ENCODE peak calls at places on chromosome 4, in six cellular contexts. U, P, C, A, G and E are unnamed samples.

GRCh38 chr4:8912506-8912905 is 40.9 kb upstream of the HMX1 start:
- DNase-seq in U (peak), P (peak), C (no peak), A (no peak), G (peak), E (no peak)

GRCh38 chr4:89681219-89681618 is 155.7 kb downstream of the SNCA start:
- DNase-seq in U (no peak), P (no peak), C (no peak), A (no peak), G (no peak), E (no peak)

GRCh38 chr4:53987761-53988171 is 76.6 kb downstream of the CHIC2 start:
- DNase-seq in U (no peak), P (no peak), C (peak), A (peak), G (no peak), E (peak)

GRCh38 chr4:8318509-8318908 is 49.0 kb downstream of the HTRA3 start:
- DNase-seq in U (peak), P (peak), C (no peak), A (no peak), G (peak), E (no peak)

GRCh38 chr4:157804169-157804543 is 368.7 kb downstream of the GASK1B start:
- DNase-seq in U (no peak), P (no peak), C (no peak), A (no peak), G (no peak), E (no peak)

GRCh38 chr4:86838141-86838540 is 11.0 kb downstream of the SLC10A6 start:
- DNase-seq in U (no peak), P (no peak), C (no peak), A (no peak), G (no peak), E (no peak)

GRCh38 chr4:118352843-118353373 is at the start of gene PRSS12:
- DNase-seq in U (no peak), P (peak), C (peak), A (peak), G (peak), E (peak)

GRCh38 chr4:89283226-89283974 is 24.2 kb downstream of the GPRIN3 start:
- DNase-seq in U (no peak), P (no peak), C (peak), A (no peak), G (no peak), E (peak)

GRCh38 chr4:119211856-119212250 is 660 bp upstream of the USP53 start:
- DNase-seq in U (no peak), P (no peak), C (no peak), A (no peak), G (no peak), E (no peak)

GRCh38 chr4:87896020-87896621 is 63.4 kb downstream of the MEPE start:
- DNase-seq in U (peak), P (no peak), C (peak), A (peak), G (peak), E (peak)

GRCh38 chr4:10296730-10297129 is 160.5 kb downstream of the ZNF518B start:
- DNase-seq in U (no peak), P (peak), C (peak), A (no peak), G (peak), E (no peak)

GRCh38 chr4:10983885-10984284 is 299.3 kb upstream of the CLNK start:
- DNase-seq in U (no peak), P (no peak), C (no peak), A (no peak), G (no peak), E (no peak)

GRCh38 chr4:78829296-78829695 is 53.1 kb downstream of the BMP2K start:
- DNase-seq in U (no peak), P (no peak), C (no peak), A (peak), G (no peak), E (peak)

GRCh38 chr4:101823864-101824263 is 33.3 kb downstream of the BANK1 start:
- DNase-seq in U (no peak), P (no peak), C (no peak), A (no peak), G (no peak), E (no peak)

GRCh38 chr4:113809313-113809712 is 47.8 kb upstream of the CAMK2D start:
- DNase-seq in U (peak), P (no peak), C (peak), A (peak), G (peak), E (peak)

GRCh38 chr4:85370400-85371032 is 104.4 kb upstream of the ARHGAP24 start:
- DNase-seq in U (no peak), P (peak), C (peak), A (peak), G (peak), E (peak)

GRCh38 chr4:102217775-102218174 is 127.5 kb downstream of the SLC39A8 start:
- DNase-seq in U (no peak), P (no peak), C (no peak), A (no peak), G (no peak), E (no peak)

DNA sequence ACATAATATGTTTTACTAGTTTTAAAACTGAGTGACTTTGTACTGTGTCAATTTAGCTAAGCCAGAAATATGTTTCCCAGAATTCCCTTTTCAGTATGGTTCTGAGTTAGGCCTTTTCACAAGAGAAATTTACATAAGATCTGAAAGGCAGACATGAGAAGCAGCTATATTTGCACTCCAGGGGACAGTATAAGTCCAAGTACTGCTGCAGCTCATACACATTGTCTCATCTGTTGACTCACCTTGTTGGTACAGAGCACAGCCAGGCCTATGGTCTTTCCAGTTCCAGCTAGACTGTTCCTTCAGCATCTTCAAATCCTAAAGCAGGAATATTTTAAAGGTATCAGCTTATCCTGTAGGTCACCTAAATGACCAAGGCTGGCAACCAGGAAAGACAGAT is 53.5 kb downstream of the BMP3 start:
- DNase-seq in U (no peak), P (no peak), C (peak), A (peak), G (no peak), E (peak)
- TF ChIP-seq CTCF in U (no peak), P (no peak), C (peak), A (peak), G (no peak), E (peak)

DNA sequence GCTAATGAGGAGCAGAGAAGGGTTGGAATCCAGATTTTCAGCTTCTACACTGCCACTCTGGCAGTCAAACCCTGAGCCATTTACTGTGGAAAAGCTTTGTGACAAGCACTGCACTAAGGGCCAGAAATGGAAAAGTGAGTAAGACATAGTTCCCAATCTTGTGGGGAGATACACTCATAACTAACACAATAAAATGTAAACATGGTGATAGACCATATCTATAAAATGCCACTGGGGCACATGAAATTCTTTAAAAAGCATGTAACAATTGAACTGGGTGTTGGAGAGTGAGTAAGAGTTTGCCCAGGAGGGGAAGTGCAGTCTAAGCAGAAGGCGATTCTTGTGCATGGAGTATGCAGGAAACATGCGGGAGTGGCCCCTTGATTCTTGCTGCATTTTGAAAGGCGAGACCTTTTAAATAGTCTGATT is 32.0 kb upstream of the ANXA5 start:
- DNase-seq in U (no peak), P (no peak), C (peak), A (peak), G (no peak), E (peak)
- H3K4me3 ChIP-seq in U (no peak), P (no peak), C (no peak), A (no peak), G (no peak), E (no peak)

DNA sequence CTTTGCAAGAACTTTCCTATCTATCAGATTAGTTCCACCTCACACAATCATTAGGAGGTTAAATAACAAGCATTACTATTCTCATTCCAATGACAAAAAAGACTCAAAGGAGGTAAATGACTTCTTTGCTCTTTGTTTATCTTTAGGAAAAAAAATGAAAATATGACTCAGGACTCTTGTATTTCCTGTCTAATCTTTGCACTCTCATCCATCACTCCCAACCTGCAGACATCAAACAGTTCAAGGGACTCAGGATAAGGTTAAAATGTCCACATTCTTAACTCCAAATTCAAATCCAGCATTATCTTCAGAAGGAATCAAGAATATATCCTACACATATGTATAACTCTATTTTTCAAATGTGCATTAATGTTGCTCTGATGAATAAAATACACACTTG is 139.6 kb downstream of the UNC5C start:
- DNase-seq in U (no peak), P (no peak), C (peak), A (no peak), G (no peak), E (no peak)
- TF ChIP-seq CTCF in U (no peak), P (no peak), C (no peak), A (no peak), G (no peak), E (no peak)

DNA sequence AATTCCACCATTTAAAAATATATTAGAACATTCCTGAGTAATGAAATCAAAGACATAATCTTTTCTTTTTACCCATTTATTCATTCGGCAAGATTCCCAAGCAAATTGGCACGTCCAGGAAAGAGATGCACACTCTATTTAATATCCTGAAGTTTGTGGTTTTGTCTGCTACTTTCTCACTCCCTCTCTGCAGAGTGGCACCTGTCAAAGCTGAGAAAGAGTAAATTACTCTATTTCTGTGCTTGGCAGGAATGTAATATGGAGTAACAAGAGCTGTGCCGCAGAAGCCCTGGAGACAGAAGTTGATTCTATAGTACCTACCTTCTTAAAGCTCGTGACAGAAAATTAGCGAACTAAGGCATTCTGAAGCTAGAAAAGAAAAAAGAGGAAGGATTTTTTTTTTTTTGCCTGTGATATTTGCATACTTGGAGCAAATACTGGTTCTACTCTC is 5.5 kb downstream of the GSTCD start:
- DNase-seq in U (no peak), P (no peak), C (no peak), A (no peak), G (no peak), E (peak)
- H3K4me3 ChIP-seq in U (no peak), P (no peak), C (peak), A (no peak), G (no peak), E (no peak)